ENCODE peak calls at places on chromosomes 16 and 17, in seven cellular contexts. U is activated naive CD4-positive, alpha-beta T cell; X is T1000; F is GM23248; Q is fibroblast of pulmonary artery; J is DMS 273 treated with DMSO at 0.1 percent for 48 hours; K is Ammon's horn. A is an unnamed sample.

GRCh38 chr17:67035131-67036083 is 8.9 kb upstream of the CACNG1 start:
- DNase-seq in F (no peak), X (no peak), K (no peak), J (no peak), U (no peak), Q (no peak), A (no peak)

GRCh38 chr17:9905902-9906301 is 831 bp upstream of the RCVRN start:
- DNase-seq in U (no peak), J (no peak), F (peak), X (no peak), K (no peak), Q (peak), A (peak)

GRCh38 chr17:82836823-82837357 is 2.9 kb downstream of the ZNF750 start:
- DNase-seq in U (no peak), J (no peak), Q (no peak), F (peak), X (no peak), K (no peak), A (no peak)

GRCh38 chr16:17947637-17948036 is 388.9 kb downstream of the NPIPA8 start:
- DNase-seq in J (no peak), F (no peak), Q (no peak), K (no peak), X (no peak), U (no peak), A (no peak)

GRCh38 chr17:64506576-64507417 is at the start of gene CEP95:
- DNase-seq in X (peak), U (peak), Q (peak), F (peak), J (peak), K (peak), A (no peak)

GRCh38 chr16:3938843-3939624 is 58.5 kb upstream of the CREBBP start:
- DNase-seq in J (no peak), F (peak), X (peak), U (peak), Q (peak), K (peak), A (peak)

GRCh38 chr17:43900858-43901754 is 6.2 kb downstream of the MPP2 start:
- DNase-seq in X (no peak), Q (no peak), F (peak), U (no peak), K (no peak), J (no peak), A (no peak)

GRCh38 chr16:21589551-21589950 is 9.8 kb upstream of the METTL9 start:
- DNase-seq in Q (no peak), K (no peak), F (no peak), X (no peak), U (no peak), J (no peak), A (no peak)

GRCh38 chr16:68548947-68549346 is 9.9 kb downstream of the ZFP90 start:
- DNase-seq in Q (no peak), U (no peak), F (no peak), K (no peak), X (no peak), J (no peak), A (no peak)

GRCh38 chr16:72066747-72067146 is 3.7 kb downstream of the HPR start:
- DNase-seq in X (no peak), U (no peak), Q (peak), K (peak), J (no peak), F (peak), A (no peak)

GRCh38 chr16:29815032-29815721 is 775 bp upstream of the PAGR1 start:
- DNase-seq in F (peak), J (no peak), K (no peak), Q (no peak), U (peak), X (no peak), A (no peak)

GRCh38 chr17:41345992-41346391 is 4.6 kb downstream of the KRT33A start:
- DNase-seq in J (no peak), U (no peak), F (no peak), X (no peak), K (no peak), Q (no peak), A (peak)